ENCODE peak calls at places on chromosomes 7 and 10, in five cellular contexts. One of them, this sample, is unnamed.

GRCh38 chr10:123044391-123044790 is 35.6 kb downstream of the ACADSB start:
- DNase-seq in astrocyte of the spinal cord: peak
- DNase-seq in epithelial cell of esophagus: peak
- DNase-seq in A549: peak
- DNase-seq in colonic mucosa: no peak
- DNase-seq in this sample: no peak

GRCh38 chr7:14020339-14020900 is 31.0 kb upstream of the ETV1 start:
- DNase-seq in astrocyte of the spinal cord: peak
- DNase-seq in epithelial cell of esophagus: no peak
- DNase-seq in A549: no peak
- DNase-seq in colonic mucosa: no peak
- DNase-seq in this sample: no peak

GRCh38 chr10:33095867-33096479 is 137.9 kb upstream of the ITGB1 start:
- DNase-seq in astrocyte of the spinal cord: no peak
- DNase-seq in epithelial cell of esophagus: no peak
- DNase-seq in A549: no peak
- DNase-seq in colonic mucosa: no peak
- DNase-seq in this sample: no peak

GRCh38 chr10:63633677-63634487 is 112.7 kb downstream of the REEP3 start:
- DNase-seq in astrocyte of the spinal cord: peak
- DNase-seq in epithelial cell of esophagus: peak
- DNase-seq in A549: peak
- DNase-seq in colonic mucosa: no peak
- DNase-seq in this sample: no peak

GRCh38 chr7:73606801-73607691 is 17.3 kb downstream of the MLXIPL start:
- DNase-seq in astrocyte of the spinal cord: peak
- DNase-seq in epithelial cell of esophagus: peak
- DNase-seq in A549: peak
- DNase-seq in colonic mucosa: peak
- DNase-seq in this sample: no peak

GRCh38 chr7:126727930-126728331 is 524.8 kb downstream of the GRM8 start:
- DNase-seq in astrocyte of the spinal cord: peak
- DNase-seq in epithelial cell of esophagus: peak
- DNase-seq in A549: peak
- DNase-seq in colonic mucosa: no peak
- DNase-seq in this sample: no peak

GRCh38 chr10:91167406-91167805 is 53.1 kb upstream of the PCGF5 start:
- DNase-seq in astrocyte of the spinal cord: no peak
- DNase-seq in epithelial cell of esophagus: no peak
- DNase-seq in A549: no peak
- DNase-seq in colonic mucosa: no peak
- DNase-seq in this sample: no peak

GRCh38 chr7:34096135-34096775 is 190.9 kb downstream of the BMPER start:
- DNase-seq in astrocyte of the spinal cord: peak
- DNase-seq in epithelial cell of esophagus: peak
- DNase-seq in A549: peak
- DNase-seq in colonic mucosa: peak
- DNase-seq in this sample: peak

GRCh38 chr10:96188911-96189310 is 58.8 kb downstream of the ZNF518A start:
- DNase-seq in astrocyte of the spinal cord: peak
- DNase-seq in epithelial cell of esophagus: no peak
- DNase-seq in A549: no peak
- DNase-seq in colonic mucosa: no peak
- DNase-seq in this sample: no peak

GRCh38 chr7:91264924-91265681 is 870 bp downstream of the FZD1 start:
- DNase-seq in astrocyte of the spinal cord: peak
- DNase-seq in epithelial cell of esophagus: peak
- DNase-seq in A549: peak
- DNase-seq in colonic mucosa: peak
- DNase-seq in this sample: no peak

GRCh38 chr10:5583525-5584175 is 58.9 kb downstream of the CALML3 start:
- DNase-seq in astrocyte of the spinal cord: peak
- DNase-seq in epithelial cell of esophagus: peak
- DNase-seq in A549: no peak
- DNase-seq in colonic mucosa: peak
- DNase-seq in this sample: no peak

GRCh38 chr7:111148134-111148533 is 57.2 kb downstream of the LRRN3 start:
- DNase-seq in astrocyte of the spinal cord: no peak
- DNase-seq in epithelial cell of esophagus: no peak
- DNase-seq in A549: no peak
- DNase-seq in colonic mucosa: no peak
- DNase-seq in this sample: no peak

GRCh38 chr7:82362129-82362528 is 81.4 kb downstream of the CACNA2D1 start:
- DNase-seq in astrocyte of the spinal cord: peak
- DNase-seq in epithelial cell of esophagus: no peak
- DNase-seq in A549: no peak
- DNase-seq in colonic mucosa: no peak
- DNase-seq in this sample: peak

GRCh38 chr7:84939888-84940287 is 247.0 kb downstream of the SEMA3D start:
- DNase-seq in astrocyte of the spinal cord: no peak
- DNase-seq in epithelial cell of esophagus: no peak
- DNase-seq in A549: no peak
- DNase-seq in colonic mucosa: no peak
- DNase-seq in this sample: no peak

GRCh38 chr7:66143876-66144332 is 29.3 kb downstream of the CRCP start:
- DNase-seq in astrocyte of the spinal cord: no peak
- DNase-seq in epithelial cell of esophagus: no peak
- DNase-seq in A549: no peak
- DNase-seq in colonic mucosa: no peak
- DNase-seq in this sample: no peak

GRCh38 chr7:91212592-91212991 is 51.6 kb upstream of the FZD1 start:
- DNase-seq in astrocyte of the spinal cord: peak
- DNase-seq in epithelial cell of esophagus: no peak
- DNase-seq in A549: no peak
- DNase-seq in colonic mucosa: no peak
- DNase-seq in this sample: no peak

GRCh38 chr7:131111-132094 is 61.0 kb upstream of the FAM20C start:
- DNase-seq in astrocyte of the spinal cord: no peak
- DNase-seq in epithelial cell of esophagus: no peak
- DNase-seq in A549: no peak
- DNase-seq in colonic mucosa: no peak
- DNase-seq in this sample: no peak

GRCh38 chr7:127317447-127317961 is 64.8 kb upstream of the GRM8 start:
- DNase-seq in astrocyte of the spinal cord: no peak
- DNase-seq in epithelial cell of esophagus: peak
- DNase-seq in A549: peak
- DNase-seq in colonic mucosa: no peak
- DNase-seq in this sample: no peak

GRCh38 chr10:29370092-29370611 is 81.3 kb downstream of the LYZL1 start:
- DNase-seq in astrocyte of the spinal cord: no peak
- DNase-seq in epithelial cell of esophagus: no peak
- DNase-seq in A549: no peak
- DNase-seq in colonic mucosa: no peak
- DNase-seq in this sample: no peak

GRCh38 chr10:92291921-92292860 is 1.2 kb downstream of the MARCHF5 start:
- DNase-seq in astrocyte of the spinal cord: peak
- DNase-seq in epithelial cell of esophagus: peak
- DNase-seq in A549: peak
- DNase-seq in colonic mucosa: peak
- DNase-seq in this sample: peak

GRCh38 chr10:17335065-17335464 is 107.0 kb downstream of the VIM start:
- DNase-seq in astrocyte of the spinal cord: peak
- DNase-seq in epithelial cell of esophagus: peak
- DNase-seq in A549: no peak
- DNase-seq in colonic mucosa: no peak
- DNase-seq in this sample: peak

GRCh38 chr7:46811529-46811928 is 770.4 kb downstream of the TNS3 start:
- DNase-seq in astrocyte of the spinal cord: peak
- DNase-seq in epithelial cell of esophagus: peak
- DNase-seq in A549: peak
- DNase-seq in colonic mucosa: peak
- DNase-seq in this sample: peak

GRCh38 chr7:137981668-137982067 is 20.2 kb downstream of the CREB3L2 start:
- DNase-seq in astrocyte of the spinal cord: no peak
- DNase-seq in epithelial cell of esophagus: no peak
- DNase-seq in A549: no peak
- DNase-seq in colonic mucosa: no peak
- DNase-seq in this sample: no peak

GRCh38 chr10:48450811-48451466 is 144.5 kb downstream of the MAPK8 start:
- DNase-seq in astrocyte of the spinal cord: no peak
- DNase-seq in epithelial cell of esophagus: no peak
- DNase-seq in A549: no peak
- DNase-seq in colonic mucosa: no peak
- DNase-seq in this sample: no peak

GRCh38 chr7:146831875-146832274 is 715.3 kb downstream of the CNTNAP2 start:
- DNase-seq in astrocyte of the spinal cord: no peak
- DNase-seq in epithelial cell of esophagus: no peak
- DNase-seq in A549: no peak
- DNase-seq in colonic mucosa: no peak
- DNase-seq in this sample: no peak

GRCh38 chr10:130045801-130046321 is 64.8 kb downstream of the C10orf143 start:
- DNase-seq in astrocyte of the spinal cord: no peak
- DNase-seq in epithelial cell of esophagus: no peak
- DNase-seq in A549: no peak
- DNase-seq in colonic mucosa: peak
- DNase-seq in this sample: no peak

GRCh38 chr10:102856758-102857424 is 2.8 kb downstream of the BORCS7 start:
- DNase-seq in astrocyte of the spinal cord: no peak
- DNase-seq in epithelial cell of esophagus: no peak
- DNase-seq in A549: no peak
- DNase-seq in colonic mucosa: no peak
- DNase-seq in this sample: no peak

GRCh38 chr7:68892211-68892610 is 706.1 kb upstream of the AUTS2 start:
- DNase-seq in astrocyte of the spinal cord: peak
- DNase-seq in epithelial cell of esophagus: peak
- DNase-seq in A549: peak
- DNase-seq in colonic mucosa: no peak
- DNase-seq in this sample: no peak

GRCh38 chr10:80501381-80501912 is 36.3 kb upstream of the SH2D4B start:
- DNase-seq in astrocyte of the spinal cord: no peak
- DNase-seq in epithelial cell of esophagus: peak
- DNase-seq in A549: no peak
- DNase-seq in colonic mucosa: no peak
- DNase-seq in this sample: no peak

GRCh38 chr7:135234727-135235126 is 1.1 kb downstream of the STRA8 start:
- DNase-seq in astrocyte of the spinal cord: no peak
- DNase-seq in epithelial cell of esophagus: no peak
- DNase-seq in A549: no peak
- DNase-seq in colonic mucosa: no peak
- DNase-seq in this sample: no peak

GRCh38 chr10:17171131-17171530 is 30.3 kb downstream of the TRDMT1 start:
- DNase-seq in astrocyte of the spinal cord: no peak
- DNase-seq in epithelial cell of esophagus: no peak
- DNase-seq in A549: no peak
- DNase-seq in colonic mucosa: no peak
- DNase-seq in this sample: no peak

GRCh38 chr7:945147-945555 is 9.3 kb downstream of the ADAP1 start:
- DNase-seq in astrocyte of the spinal cord: no peak
- DNase-seq in epithelial cell of esophagus: peak
- DNase-seq in A549: no peak
- DNase-seq in colonic mucosa: no peak
- DNase-seq in this sample: no peak

DNA sequence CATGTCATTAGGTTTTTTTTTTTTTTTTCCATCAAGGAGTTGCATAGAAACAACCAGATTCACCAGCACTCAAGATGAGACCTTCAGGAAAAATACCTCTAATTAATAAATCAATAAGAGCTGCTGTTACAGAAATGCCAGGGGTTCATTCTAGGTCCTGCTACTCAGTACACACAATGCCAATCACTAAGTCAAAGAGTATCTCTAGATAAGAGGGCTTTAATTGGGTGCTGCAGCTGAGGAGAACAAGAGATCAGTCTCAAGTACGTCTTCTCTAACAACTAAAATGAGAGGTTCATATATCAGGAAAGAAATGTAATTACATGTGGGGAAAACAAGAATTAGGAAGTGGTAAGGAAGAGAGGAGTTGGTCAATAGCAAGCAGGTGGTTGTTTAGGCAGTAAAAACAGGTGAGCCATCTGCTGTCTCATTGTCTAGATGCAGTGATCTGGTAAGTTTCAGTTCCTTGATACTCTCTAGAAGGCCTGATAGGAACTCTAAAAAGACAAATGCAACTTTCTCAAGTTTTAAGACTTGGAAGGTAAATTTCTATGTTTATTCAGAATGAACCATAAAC is 272.9 kb upstream of the ZWINT start:
- DNase-seq in astrocyte of the spinal cord: no peak
- DNase-seq in epithelial cell of esophagus: no peak
- DNase-seq in A549: no peak
- DNase-seq in colonic mucosa: no peak
- DNase-seq in this sample: no peak
- H3K4me3 ChIP-seq in astrocyte of the spinal cord: no peak
- H3K4me3 ChIP-seq in epithelial cell of esophagus: no peak
- H3K4me3 ChIP-seq in A549: no peak
- H3K4me3 ChIP-seq in colonic mucosa: no peak
- H3K4me3 ChIP-seq in this sample: no peak

GRCh38 chr7:17545348-17545747 is 246.9 kb downstream of the AHR start:
- DNase-seq in astrocyte of the spinal cord: no peak
- DNase-seq in epithelial cell of esophagus: no peak
- DNase-seq in A549: no peak
- DNase-seq in colonic mucosa: no peak
- DNase-seq in this sample: no peak

GRCh38 chr7:17546206-17546998 is 247.9 kb downstream of the AHR start:
- DNase-seq in astrocyte of the spinal cord: peak
- DNase-seq in epithelial cell of esophagus: peak
- DNase-seq in A549: peak
- DNase-seq in colonic mucosa: no peak
- DNase-seq in this sample: no peak

GRCh38 chr7:17544401-17544800 is 245.9 kb downstream of the AHR start:
- DNase-seq in astrocyte of the spinal cord: no peak
- DNase-seq in epithelial cell of esophagus: no peak
- DNase-seq in A549: no peak
- DNase-seq in colonic mucosa: no peak
- DNase-seq in this sample: no peak

GRCh38 chr7:17549406-17549805 is 251.0 kb downstream of the AHR start:
- DNase-seq in astrocyte of the spinal cord: no peak
- DNase-seq in epithelial cell of esophagus: no peak
- DNase-seq in A549: no peak
- DNase-seq in colonic mucosa: no peak
- DNase-seq in this sample: no peak

GRCh38 chr7:17548014-17548653 is 249.7 kb downstream of the AHR start:
- DNase-seq in astrocyte of the spinal cord: no peak
- DNase-seq in epithelial cell of esophagus: no peak
- DNase-seq in A549: no peak
- DNase-seq in colonic mucosa: no peak
- DNase-seq in this sample: no peak
- TF ChIP-seq CTCF in astrocyte of the spinal cord: no peak
- TF ChIP-seq CTCF in epithelial cell of esophagus: no peak
- TF ChIP-seq CTCF in A549: no peak
- TF ChIP-seq CTCF in colonic mucosa: no peak
- TF ChIP-seq CTCF in this sample: no peak

DNA sequence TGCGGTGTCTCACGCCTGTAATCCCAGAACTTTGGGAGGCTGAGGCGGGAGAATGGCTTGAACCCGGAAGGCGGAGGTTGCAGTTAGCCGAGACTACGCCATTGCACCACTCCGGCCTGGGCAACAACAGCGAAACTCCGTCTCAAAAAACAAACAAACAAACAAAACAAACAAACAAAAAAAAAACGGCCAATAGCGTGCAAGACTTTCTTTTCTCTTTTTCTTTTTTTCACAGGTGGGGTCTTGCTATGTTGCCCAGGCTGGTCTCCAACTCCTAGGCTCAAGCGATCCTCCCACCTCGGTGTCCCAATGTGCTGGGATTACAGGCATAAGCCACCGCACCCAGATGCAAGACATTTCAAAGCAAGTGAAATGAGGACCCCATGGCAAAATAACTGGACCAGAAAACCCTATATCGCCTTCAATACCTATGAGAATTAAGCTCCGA is 1.6 kb downstream of the PSAP start:
- DNase-seq in astrocyte of the spinal cord: no peak
- DNase-seq in epithelial cell of esophagus: no peak
- DNase-seq in A549: no peak
- DNase-seq in colonic mucosa: no peak
- DNase-seq in this sample: no peak
- H3K4me3 ChIP-seq in astrocyte of the spinal cord: peak
- H3K4me3 ChIP-seq in epithelial cell of esophagus: peak
- H3K4me3 ChIP-seq in A549: peak
- H3K4me3 ChIP-seq in colonic mucosa: peak
- H3K4me3 ChIP-seq in this sample: no peak

GRCh38 chr10:124315599-124316270 is 103.0 kb downstream of the OAT start:
- DNase-seq in astrocyte of the spinal cord: peak
- DNase-seq in epithelial cell of esophagus: no peak
- DNase-seq in A549: no peak
- DNase-seq in colonic mucosa: no peak
- DNase-seq in this sample: no peak
- TF ChIP-seq CTCF in astrocyte of the spinal cord: no peak
- TF ChIP-seq CTCF in epithelial cell of esophagus: no peak
- TF ChIP-seq CTCF in A549: no peak
- TF ChIP-seq CTCF in colonic mucosa: no peak
- TF ChIP-seq CTCF in this sample: no peak